ENCODE peak calls at places on chromosomes 5 and 9, in four cellular contexts. M is aorta, R is tibial nerve, Z is neuronal stem cell. W is an unnamed sample.

GRCh38 chr5:174581483-174581882 is 142.9 kb upstream of the MSX2 start:
- DNase-seq in M (no peak), R (no peak), Z (peak; percentile 26), W (no peak)

GRCh38 chr9:94918038-94918753 is 191.7 kb downstream of the AOPEP start:
- DNase-seq in M (no peak), R (no peak), Z (no peak), W (no peak)

GRCh38 chr5:31993182-31993961 is 180.7 kb downstream of the GOLPH3 start:
- DNase-seq in M (no peak), R (no peak), Z (no peak), W (no peak)

GRCh38 chr5:91058575-91058974 is 324.5 kb downstream of the ARRDC3 start:
- DNase-seq in M (no peak), R (no peak), Z (no peak), W (no peak)

GRCh38 chr5:3392306-3392939 is 203.2 kb upstream of the IRX1 start:
- DNase-seq in M (peak; percentile 63), R (no peak), Z (no peak), W (no peak)

GRCh38 chr9:6616976-6617375 is 28.6 kb downstream of the GLDC start:
- DNase-seq in M (no peak), R (no peak), Z (no peak), W (no peak)

GRCh38 chr9:113973963-113974413 is 97.9 kb downstream of the ZNF618 start:
- DNase-seq in M (no peak), R (no peak), Z (no peak), W (no peak)

GRCh38 chr5:60843693-60844428 is at the start of gene ELOVL7:
- DNase-seq in M (peak; percentile 47), R (no peak), Z (peak; percentile 69), W (peak; percentile 93)

GRCh38 chr5:1910081-1910760 is 27.5 kb upstream of the IRX4 start:
- DNase-seq in M (no peak), R (no peak), Z (no peak), W (no peak)

GRCh38 chr9:37408933-37409710 is 13.4 kb upstream of the GRHPR start:
- DNase-seq in M (peak; percentile 42), R (no peak), Z (no peak), W (no peak)

GRCh38 chr5:81748556-81748955 is 2.3 kb downstream of the SSBP2 start:
- DNase-seq in M (no peak), R (no peak), Z (no peak), W (no peak)

GRCh38 chr5:136020383-136021015 is 8.3 kb upstream of the TGFBI start:
- DNase-seq in M (no peak), R (no peak), Z (no peak), W (no peak)

GRCh38 chr5:36239370-36240293 is 2.1 kb downstream of the NADK2 start:
- DNase-seq in M (no peak), R (no peak), Z (no peak), W (no peak)

GRCh38 chr5:42059778-42060464 is 134.8 kb downstream of the FBXO4 start:
- DNase-seq in M (no peak), R (no peak), Z (no peak), W (no peak)

GRCh38 chr9:63816742-63817621 is 1468.0 kb downstream of the FOXD4L5 start:
- DNase-seq in M (peak; percentile 90), R (peak; percentile 61), Z (peak; percentile 87), W (peak; percentile 97)

GRCh38 chr5:74765201-74765600 is 1.7 kb downstream of the GFM2 start:
- DNase-seq in M (no peak), R (no peak), Z (no peak), W (no peak)

GRCh38 chr5:89712135-89712700 is 697.3 kb downstream of the CETN3 start:
- DNase-seq in M (no peak), R (no peak), Z (no peak), W (no peak)

GRCh38 chr9:93108301-93109041 is 12.5 kb downstream of the CARD19 start:
- DNase-seq in M (peak; percentile 48), R (peak; percentile 6), Z (no peak), W (peak; percentile 80)

GRCh38 chr5:111507276-111507675 is 5.1 kb downstream of the STARD4 start:
- DNase-seq in M (no peak), R (no peak), Z (no peak), W (no peak)

GRCh38 chr5:74334034-74334433 is 306.5 kb downstream of the ENC1 start:
- DNase-seq in M (no peak), R (no peak), Z (no peak), W (no peak)

GRCh38 chr5:177542816-177543472 is 11.4 kb downstream of the FAM193B start:
- DNase-seq in M (no peak), R (no peak), Z (peak; percentile 66), W (no peak)

GRCh38 chr5:177312649-177313181 is 1.0 kb upstream of the MXD3 start:
- DNase-seq in M (peak; percentile 50), R (no peak), Z (no peak), W (no peak)

GRCh38 chr5:9301200-9301599 is 244.7 kb downstream of the SEMA5A start:
- DNase-seq in M (no peak), R (no peak), Z (no peak), W (no peak)

GRCh38 chr5:140321796-140322195 is 18.9 kb upstream of the PFDN1 start:
- DNase-seq in M (peak; percentile 85), R (no peak), Z (no peak), W (peak; percentile 87)

GRCh38 chr5:151596839-151597539 is 5.9 kb upstream of the FAT2 start:
- DNase-seq in M (no peak), R (no peak), Z (peak; percentile 56), W (no peak)

GRCh38 chr9:96420468-96421219 is 2.5 kb upstream of the ZNF367 start:
- DNase-seq in M (no peak), R (no peak), Z (peak; percentile 40), W (no peak)

GRCh38 chr5:142758062-142758802 is 11.9 kb upstream of the ARHGAP26 start:
- DNase-seq in M (no peak), R (no peak), Z (no peak), W (no peak)

DNA sequence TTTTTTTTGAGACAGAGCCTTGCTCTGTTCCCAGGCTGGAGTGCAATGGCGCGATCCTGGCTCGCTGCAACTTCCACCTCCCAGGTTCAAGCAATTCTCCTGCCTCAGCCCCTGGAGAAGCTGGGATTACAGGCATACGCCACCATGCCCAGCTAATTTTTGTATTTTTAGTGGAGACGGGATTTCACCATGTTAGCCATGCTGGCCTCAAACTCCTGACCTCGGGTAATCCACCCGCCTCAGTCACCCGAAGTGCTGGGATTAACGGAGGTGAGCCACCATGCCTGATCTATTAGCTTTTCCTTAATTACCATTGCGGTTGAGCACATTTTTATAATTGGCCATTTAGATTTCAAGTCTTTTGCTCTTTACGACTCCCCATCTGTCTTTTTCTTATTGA is 2.9 kb upstream of the FLT4 start:
- DNase-seq in M (no peak), R (no peak), Z (no peak), W (no peak)
- H3K27me3 ChIP-seq in M (peaks cover 2% of the 10 kb centered on the region), R (no peaks in the 10 kb centered on the region), Z (peaks cover 14% of the 10 kb centered on the region), W (peaks cover 62% of the 10 kb centered on the region)

GRCh38 chr5:11292648-11293356 is 531.8 kb upstream of the DAP start:
- DNase-seq in M (no peak), R (no peak), Z (no peak), W (no peak)

GRCh38 chr5:11289208-11289607 is 528.2 kb upstream of the DAP start:
- DNase-seq in M (no peak), R (no peak), Z (no peak), W (no peak)

GRCh38 chr5:11293523-11293922 is 532.5 kb upstream of the DAP start:
- DNase-seq in M (no peak), R (no peak), Z (no peak), W (no peak)

DNA sequence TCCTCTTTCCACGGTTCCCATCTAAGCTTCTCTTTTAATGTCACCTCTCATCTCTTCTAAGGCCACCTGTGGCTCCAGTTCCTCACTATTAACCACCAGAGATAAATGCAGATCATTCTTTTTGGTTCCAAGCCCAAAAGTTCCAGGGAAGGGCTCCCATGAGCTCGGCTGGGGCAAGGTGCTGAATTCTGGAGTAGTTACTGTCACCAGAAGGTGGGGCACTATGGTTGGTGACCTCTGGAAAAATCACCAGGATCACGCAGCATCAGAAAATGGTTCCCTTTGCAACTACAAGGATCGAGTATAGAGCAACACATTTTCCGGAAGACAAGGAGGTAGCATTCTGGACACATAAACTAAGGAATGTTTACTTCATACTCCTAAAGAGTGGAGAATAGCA is 528.7 kb upstream of the DAP start:
- DNase-seq in M (no peak), R (no peak), Z (no peak), W (no peak)
- H3K4me1 ChIP-seq in M (no peaks in the 10 kb centered on the region), R (no peaks in the 10 kb centered on the region), Z (no peaks in the 10 kb centered on the region), W (no peaks in the 10 kb centered on the region)

DNA sequence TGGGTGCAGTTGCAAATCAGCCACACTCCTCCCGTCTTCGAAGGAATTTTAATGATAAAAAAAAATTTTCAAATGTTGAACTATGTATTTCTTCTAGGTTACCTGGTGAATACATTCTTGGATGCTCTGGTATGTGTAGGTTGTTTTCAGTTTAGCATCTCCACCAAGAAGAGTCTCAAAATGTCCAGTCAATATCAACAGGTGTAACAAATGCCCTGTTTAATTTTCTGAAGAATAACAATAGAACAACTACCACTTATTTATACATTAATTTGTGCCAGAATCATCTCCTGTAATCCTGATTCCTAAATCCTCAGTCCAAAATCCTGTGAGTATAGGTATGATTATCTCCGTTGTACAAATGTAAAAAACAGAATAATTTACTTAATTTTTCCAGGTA is 67.8 kb downstream of the EBF1 start:
- DNase-seq in M (no peak), R (no peak), Z (no peak), W (no peak)
- H3K27me3 ChIP-seq in M (no peaks in the 10 kb centered on the region), R (no peaks in the 10 kb centered on the region), Z (no peaks in the 10 kb centered on the region), W (no peaks in the 10 kb centered on the region)

GRCh38 chr9:87570000-87570834 is 72.5 kb downstream of the DAPK1 start:
- DNase-seq in M (no peak), R (no peak), Z (no peak), W (no peak)
- H3K4me1 ChIP-seq in M (no peaks in the 10 kb centered on the region), R (peaks cover 4% of the 10 kb centered on the region), Z (peaks cover 17% of the 10 kb centered on the region), W (peaks cover 10% of the 10 kb centered on the region)

GRCh38 chr9:126531035-126531571 is 82.6 kb upstream of the LMX1B start:
- DNase-seq in M (no peak), R (no peak), Z (no peak), W (peak; percentile 24)

GRCh38 chr9:126532019-126532462 is 81.7 kb upstream of the LMX1B start:
- DNase-seq in M (no peak), R (no peak), Z (no peak), W (peak; percentile 65)

GRCh38 chr9:126531591-126531990 is 82.1 kb upstream of the LMX1B start:
- DNase-seq in M (no peak), R (no peak), Z (no peak), W (no peak)

GRCh38 chr9:126532951-126533910 is 80.5 kb upstream of the LMX1B start:
- DNase-seq in M (no peak), R (no peak), Z (no peak), W (no peak)

GRCh38 chr9:126532489-126532888 is 81.2 kb upstream of the LMX1B start:
- DNase-seq in M (no peak), R (no peak), Z (no peak), W (no peak)
- H3K27me3 ChIP-seq in M (no peaks in the 10 kb centered on the region), R (no peaks in the 10 kb centered on the region), Z (no peaks in the 10 kb centered on the region), W (no peaks in the 10 kb centered on the region)

DNA sequence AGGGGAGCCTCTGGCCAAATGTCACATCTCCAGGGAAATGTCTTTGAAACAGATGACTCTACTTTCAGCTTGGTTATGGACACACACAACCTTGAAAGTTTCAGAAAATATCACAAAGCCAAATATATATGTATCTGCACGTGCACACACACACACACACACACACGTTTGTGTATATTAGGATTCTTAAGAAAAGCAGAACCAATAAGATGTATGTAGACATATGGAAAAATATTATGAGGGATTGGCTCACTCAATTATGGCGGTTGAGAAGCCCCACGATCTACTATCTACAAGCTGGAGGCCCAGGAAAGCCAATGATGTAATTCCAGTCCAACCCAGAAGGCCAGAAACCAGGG is 194.9 kb downstream of the PALM2AKAP2 start:
- DNase-seq in M (no peak), R (no peak), Z (no peak), W (no peak)
- H3K4me1 ChIP-seq in M (no peaks in the 10 kb centered on the region), R (no peaks in the 10 kb centered on the region), Z (peaks cover 2% of the 10 kb centered on the region), W (peaks cover 15% of the 10 kb centered on the region)

W was measured in left lung.